ENCODE peak calls at places on chromosome 1, in five cellular contexts. One of them, this sample, is unnamed.
A peak's percentile ranks its signal among the peaks of the same experiment; 100 is the strongest.

GRCh38 chr1:62367005-62367547 is 47.8 kb upstream of the KANK4 start:
- DNase-seq in H1: no peak
- DNase-seq in HEK293T: no peak
- DNase-seq in GM12878: no peak
- DNase-seq in HepG2: no peak
- DNase-seq in this sample: no peak

GRCh38 chr1:208304193-208304712 is 60.1 kb upstream of the PLXNA2 start:
- DNase-seq in H1: no peak
- DNase-seq in HEK293T: no peak
- DNase-seq in GM12878: no peak
- DNase-seq in HepG2: no peak
- DNase-seq in this sample: no peak

GRCh38 chr1:11156441-11156840 is 32.7 kb upstream of the ANGPTL7 start:
- DNase-seq in H1: no peak
- DNase-seq in HEK293T: no peak
- DNase-seq in GM12878: no peak
- DNase-seq in HepG2: no peak
- DNase-seq in this sample: no peak

GRCh38 chr1:228898582-228898992 is 163.3 kb downstream of the RHOU start:
- DNase-seq in H1: no peak
- DNase-seq in HEK293T: no peak
- DNase-seq in GM12878: no peak
- DNase-seq in HepG2: no peak
- DNase-seq in this sample: no peak

GRCh38 chr1:230834292-230834691 is 34.0 kb downstream of the C1orf198 start:
- DNase-seq in H1: no peak
- DNase-seq in HEK293T: no peak
- DNase-seq in GM12878: no peak
- DNase-seq in HepG2: no peak
- DNase-seq in this sample: no peak

GRCh38 chr1:7116001-7116400 is 330.7 kb downstream of the CAMTA1 start:
- DNase-seq in H1: no peak
- DNase-seq in HEK293T: no peak
- DNase-seq in GM12878: no peak
- DNase-seq in HepG2: no peak
- DNase-seq in this sample: no peak

GRCh38 chr1:1627261-1627841 is 4.6 kb upstream of the MMP23B start:
- DNase-seq in H1: no peak
- DNase-seq in HEK293T: no peak
- DNase-seq in GM12878: no peak
- DNase-seq in HepG2: no peak
- DNase-seq in this sample: no peak

GRCh38 chr1:228793032-228793431 is 57.8 kb downstream of the RHOU start:
- DNase-seq in H1: no peak
- DNase-seq in HEK293T: no peak
- DNase-seq in GM12878: no peak
- DNase-seq in HepG2: no peak
- DNase-seq in this sample: no peak

GRCh38 chr1:66729130-66729922 is 22.9 kb upstream of the DYNLT5 start:
- DNase-seq in H1: no peak
- DNase-seq in HEK293T: no peak
- DNase-seq in GM12878: no peak
- DNase-seq in HepG2: no peak
- DNase-seq in this sample: no peak

GRCh38 chr1:230422221-230422981 is 3.7 kb downstream of the PGBD5 start:
- DNase-seq in H1: no peak
- DNase-seq in HEK293T: no peak
- DNase-seq in GM12878: no peak
- DNase-seq in HepG2: no peak
- DNase-seq in this sample: no peak

GRCh38 chr1:50218344-50218743 is 109.6 kb downstream of the ELAVL4 start:
- DNase-seq in H1: no peak
- DNase-seq in HEK293T: no peak
- DNase-seq in GM12878: no peak
- DNase-seq in HepG2: no peak
- DNase-seq in this sample: no peak

GRCh38 chr1:60055336-60055735 is 18.2 kb downstream of the C1orf87 start:
- DNase-seq in H1: no peak
- DNase-seq in HEK293T: no peak
- DNase-seq in GM12878: no peak
- DNase-seq in HepG2: no peak
- DNase-seq in this sample: no peak

GRCh38 chr1:226702318-226702956 is 36.6 kb downstream of the ITPKB start:
- DNase-seq in H1: no peak
- DNase-seq in HEK293T: no peak
- DNase-seq in GM12878: no peak
- DNase-seq in HepG2: no peak
- DNase-seq in this sample: no peak

GRCh38 chr1:22414244-22414751 is 37.4 kb upstream of the ZBTB40 start:
- DNase-seq in H1: no peak
- DNase-seq in HEK293T: no peak
- DNase-seq in GM12878: no peak
- DNase-seq in HepG2: peak; percentile 95
- DNase-seq in this sample: no peak

GRCh38 chr1:7491089-7491817 is 279.8 kb upstream of the VAMP3 start:
- DNase-seq in H1: no peak
- DNase-seq in HEK293T: no peak
- DNase-seq in GM12878: no peak
- DNase-seq in HepG2: no peak
- DNase-seq in this sample: no peak

GRCh38 chr1:180040034-180040433 is 85.4 kb downstream of the CEP350 start:
- DNase-seq in H1: no peak
- DNase-seq in HEK293T: no peak
- DNase-seq in GM12878: no peak
- DNase-seq in HepG2: no peak
- DNase-seq in this sample: no peak

GRCh38 chr1:19445417-19446342 is 39.7 kb downstream of the CAPZB start:
- DNase-seq in H1: no peak
- DNase-seq in HEK293T: peak; percentile 49
- DNase-seq in GM12878: no peak
- DNase-seq in HepG2: peak; percentile 95
- DNase-seq in this sample: no peak

GRCh38 chr1:212256404-212256803 is 28.8 kb upstream of the PPP2R5A start:
- DNase-seq in H1: no peak
- DNase-seq in HEK293T: no peak
- DNase-seq in GM12878: no peak
- DNase-seq in HepG2: no peak
- DNase-seq in this sample: no peak

GRCh38 chr1:156414440-156415064 is 45.5 kb downstream of the RHBG start:
- DNase-seq in H1: no peak
- DNase-seq in HEK293T: peak; percentile 46
- DNase-seq in GM12878: no peak
- DNase-seq in HepG2: no peak
- DNase-seq in this sample: no peak

GRCh38 chr1:169574336-169574735 is 11.9 kb downstream of the F5 start:
- DNase-seq in H1: no peak
- DNase-seq in HEK293T: no peak
- DNase-seq in GM12878: no peak
- DNase-seq in HepG2: no peak
- DNase-seq in this sample: no peak

GRCh38 chr1:205313681-205314308 is 7.8 kb downstream of the NUAK2 start:
- DNase-seq in H1: peak; percentile 88
- DNase-seq in HEK293T: no peak
- DNase-seq in GM12878: peak; percentile 48
- DNase-seq in HepG2: no peak
- DNase-seq in this sample: peak; percentile 99

GRCh38 chr1:51924455-51924854 is 45.9 kb upstream of the NRDC start:
- DNase-seq in H1: no peak
- DNase-seq in HEK293T: no peak
- DNase-seq in GM12878: no peak
- DNase-seq in HepG2: no peak
- DNase-seq in this sample: no peak

GRCh38 chr1:32939655-32940371 is 24.8 kb downstream of the RNF19B start:
- DNase-seq in H1: no peak
- DNase-seq in HEK293T: no peak
- DNase-seq in GM12878: no peak
- DNase-seq in HepG2: no peak
- DNase-seq in this sample: no peak

GRCh38 chr1:109786531-109787021 is 22.9 kb upstream of the EPS8L3 start:
- DNase-seq in H1: no peak
- DNase-seq in HEK293T: no peak
- DNase-seq in GM12878: no peak
- DNase-seq in HepG2: no peak
- DNase-seq in this sample: no peak

GRCh38 chr1:218451415-218451814 is 106.3 kb downstream of the TGFB2 start:
- DNase-seq in H1: no peak
- DNase-seq in HEK293T: no peak
- DNase-seq in GM12878: no peak
- DNase-seq in HepG2: no peak
- DNase-seq in this sample: no peak

GRCh38 chr1:54277451-54278355 is 77.7 kb downstream of the MRPL37 start:
- DNase-seq in H1: no peak
- DNase-seq in HEK293T: no peak
- DNase-seq in GM12878: peak; percentile 19
- DNase-seq in HepG2: peak; percentile 13
- DNase-seq in this sample: no peak

GRCh38 chr1:31919591-31919990 is 18.6 kb downstream of the PTP4A2 start:
- DNase-seq in H1: no peak
- DNase-seq in HEK293T: no peak
- DNase-seq in GM12878: no peak
- DNase-seq in HepG2: no peak
- DNase-seq in this sample: no peak
- TF ChIP-seq SUZ12 in H1: no peak
- TF ChIP-seq SUZ12 in HEK293T: no peak
- TF ChIP-seq SUZ12 in GM12878: no peak
- TF ChIP-seq SUZ12 in HepG2: no peak
- TF ChIP-seq SUZ12 in this sample: no peak

DNA sequence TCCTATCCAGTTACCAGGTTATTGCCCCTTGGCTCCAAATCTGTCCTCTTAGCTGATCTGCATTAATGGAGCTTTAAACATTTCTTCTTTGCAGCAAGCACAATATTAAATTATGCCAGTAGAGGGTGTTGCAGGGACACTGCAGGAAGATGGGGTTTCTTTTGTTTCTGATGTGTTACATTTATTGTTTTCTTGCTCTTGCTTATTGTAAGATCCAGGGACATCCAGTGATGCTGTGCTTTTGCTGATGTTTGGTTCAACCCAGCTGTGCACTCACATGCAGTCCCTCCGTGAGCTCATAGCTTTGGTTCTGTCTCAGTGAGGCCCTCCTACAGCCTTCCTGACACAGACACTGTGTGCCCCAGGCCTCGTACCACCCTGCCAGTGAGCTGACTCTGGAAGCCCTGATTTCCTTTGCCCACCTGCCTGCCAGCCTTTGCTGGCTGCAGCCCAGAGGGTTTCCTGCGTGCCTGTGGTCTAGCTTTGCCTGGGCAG is 103.5 kb downstream of the RABGAP1L start:
- DNase-seq in H1: no peak
- DNase-seq in HEK293T: peak; percentile 56
- DNase-seq in GM12878: peak; percentile 11
- DNase-seq in HepG2: peak; percentile 46
- DNase-seq in this sample: peak; percentile 27
- TF ChIP-seq SUZ12 in H1: no peak
- TF ChIP-seq SUZ12 in HEK293T: no peak
- TF ChIP-seq SUZ12 in GM12878: no peak
- TF ChIP-seq SUZ12 in HepG2: no peak
- TF ChIP-seq SUZ12 in this sample: no peak

GRCh38 chr1:88608139-88608943 is 75.7 kb upstream of the PKN2 start:
- DNase-seq in H1: no peak
- DNase-seq in HEK293T: peak; percentile 58
- DNase-seq in GM12878: no peak
- DNase-seq in HepG2: peak; percentile 22
- DNase-seq in this sample: no peak
- TF ChIP-seq SUZ12 in H1: no peak
- TF ChIP-seq SUZ12 in HEK293T: no peak
- TF ChIP-seq SUZ12 in GM12878: no peak
- TF ChIP-seq SUZ12 in HepG2: no peak
- TF ChIP-seq SUZ12 in this sample: no peak

GRCh38 chr1:12309783-12310742 is 80.2 kb downstream of the VPS13D start:
- DNase-seq in H1: no peak
- DNase-seq in HEK293T: no peak
- DNase-seq in GM12878: no peak
- DNase-seq in HepG2: no peak
- DNase-seq in this sample: no peak
- TF ChIP-seq SUZ12 in H1: no peak
- TF ChIP-seq SUZ12 in HEK293T: no peak
- TF ChIP-seq SUZ12 in GM12878: no peak
- TF ChIP-seq SUZ12 in HepG2: no peak
- TF ChIP-seq SUZ12 in this sample: no peak

GRCh38 chr1:198880397-198880796 is 241.6 kb downstream of the PTPRC start:
- DNase-seq in H1: no peak
- DNase-seq in HEK293T: no peak
- DNase-seq in GM12878: no peak
- DNase-seq in HepG2: no peak
- DNase-seq in this sample: no peak
- TF ChIP-seq SUZ12 in H1: no peak
- TF ChIP-seq SUZ12 in HEK293T: no peak
- TF ChIP-seq SUZ12 in GM12878: no peak
- TF ChIP-seq SUZ12 in HepG2: no peak
- TF ChIP-seq SUZ12 in this sample: no peak

GRCh38 chr1:37682334-37682987 is 9.9 kb upstream of the CDCA8 start:
- DNase-seq in H1: no peak
- DNase-seq in HEK293T: peak; percentile 66
- DNase-seq in GM12878: no peak
- DNase-seq in HepG2: peak; percentile 38
- DNase-seq in this sample: peak; percentile 63
- TF ChIP-seq SUZ12 in H1: no peak
- TF ChIP-seq SUZ12 in HEK293T: no peak
- TF ChIP-seq SUZ12 in GM12878: no peak
- TF ChIP-seq SUZ12 in HepG2: no peak
- TF ChIP-seq SUZ12 in this sample: no peak